ENCODE peak calls at places on chromosomes 16 and 17, in nine cellular contexts. R is heart left ventricle; A is GM13976; V is fibroblast of the aortic adventitia; L is hepatocyte; W is SK-N-SH; S is kidney epithelial cell; G is AG04450; C is CD8-positive, alpha-beta T cell. B is an unnamed sample.

GRCh38 chr16:70481929-70482536 is 27.6 kb downstream of the FCSK start:
- DNase-seq in G (no peak), A (no peak), L (no peak), V (peak), W (no peak), C (no peak), S (no peak), R (peak), B (no peak)

GRCh38 chr16:4402439-4403132 is 13.8 kb downstream of the CORO7 start:
- DNase-seq in G (peak), S (no peak), W (peak), V (peak), A (peak), L (peak), R (peak), C (peak), B (no peak)

GRCh38 chr16:2490190-2491105 is 15.5 kb downstream of the TBC1D24 start:
- DNase-seq in G (no peak), V (no peak), R (peak), L (no peak), A (no peak), C (no peak), S (no peak), W (no peak), B (no peak)

GRCh38 chr17:28702752-28703150 is 8.9 kb downstream of the PROCA1 start:
- DNase-seq in C (no peak), G (no peak), A (no peak), W (no peak), V (no peak), S (no peak), L (no peak), R (no peak), B (no peak)

GRCh38 chr17:17097763-17098345 is 55.6 kb downstream of the MPRIP start:
- DNase-seq in A (no peak), V (no peak), W (no peak), L (no peak), S (no peak), R (no peak), G (no peak), C (no peak), B (no peak)

GRCh38 chr16:46658925-46659324 is 30.1 kb downstream of the VPS35 start:
- DNase-seq in R (no peak), L (no peak), S (no peak), A (peak), V (no peak), C (no peak), W (no peak), G (no peak), B (no peak)

GRCh38 chr16:79628501-79628975 is 28.0 kb upstream of the MAF start:
- DNase-seq in R (no peak), G (peak), S (peak), V (no peak), L (no peak), W (no peak), A (peak), C (peak), B (no peak)

GRCh38 chr17:61837175-61838051 is 25.9 kb downstream of the BRIP1 start:
- DNase-seq in S (peak), W (peak), G (peak), V (peak), L (peak), C (peak), R (no peak), A (peak), B (peak)

GRCh38 chr17:35984140-35984539 is 2.4 kb downstream of the CCL14 start:
- DNase-seq in A (no peak), G (no peak), R (no peak), S (no peak), W (no peak), C (no peak), L (no peak), V (no peak), B (no peak)

GRCh38 chr17:22138861-22139469 is 446.6 kb downstream of the KCNJ18 start:
- DNase-seq in W (no peak), R (no peak), G (no peak), S (no peak), C (no peak), L (no peak), V (no peak), A (no peak), B (no peak)

GRCh38 chr16:162271-162991 is 3.3 kb upstream of the HBM start:
- DNase-seq in G (no peak), W (no peak), C (no peak), L (no peak), A (no peak), S (no peak), R (no peak), V (no peak), B (no peak)

GRCh38 chr16:30005341-30006094 is 5.3 kb downstream of the DOC2A start:
- DNase-seq in S (no peak), W (peak), G (no peak), R (peak), A (peak), L (peak), C (peak), V (peak), B (peak)

GRCh38 chr16:74372369-74372768 is 3.7 kb upstream of the NPIPB15 start:
- DNase-seq in L (no peak), R (no peak), V (no peak), G (no peak), C (no peak), S (no peak), W (peak), A (peak), B (no peak)

GRCh38 chr17:47218896-47219430 is 9.8 kb downstream of the MYL4 start:
- DNase-seq in A (no peak), G (no peak), R (no peak), L (no peak), V (no peak), C (no peak), S (no peak), W (peak), B (no peak)

GRCh38 chr16:85309656-85310587 is 197.7 kb upstream of the CIBAR2 start:
- DNase-seq in C (peak), L (no peak), S (no peak), W (peak), A (no peak), V (no peak), R (peak), G (no peak), B (no peak)

GRCh38 chr17:72116692-72117469 is 3.9 kb upstream of the SOX9 start:
- DNase-seq in C (no peak), W (no peak), G (no peak), V (no peak), L (peak), S (no peak), A (peak), R (no peak), B (no peak)

GRCh38 chr16:81583893-81584705 is 139.5 kb downstream of the CMIP start:
- DNase-seq in W (no peak), L (no peak), R (no peak), C (no peak), A (no peak), S (no peak), G (peak), V (peak), B (no peak)

DNA sequence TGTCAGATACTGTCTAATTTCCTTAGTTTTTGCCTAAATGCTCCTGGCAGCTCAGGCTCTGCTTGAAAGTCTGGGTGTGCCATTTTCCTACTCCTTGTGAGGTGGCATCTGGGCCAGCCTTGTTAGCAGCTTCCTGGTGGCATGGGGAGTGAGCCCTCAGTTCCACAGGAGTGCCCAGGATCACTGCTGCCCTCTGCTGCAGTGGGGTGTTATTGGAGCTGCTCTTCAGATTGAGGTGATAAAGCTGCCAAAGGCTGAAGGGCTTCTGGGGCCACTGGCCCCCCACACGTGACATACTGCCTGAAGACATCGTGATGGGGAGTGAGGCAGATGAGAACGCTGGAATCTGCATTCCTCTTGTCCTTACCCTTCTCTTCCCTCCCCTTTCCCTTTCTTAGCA is 27.4 kb downstream of the CEP95 start:
- DNase-seq in G (no peak), S (no peak), V (no peak), A (no peak), W (no peak), C (no peak), L (no peak), R (no peak), B (no peak)
- TF ChIP-seq CTCF in G (peak), S (peak), V (peak), A (no peak), W (peak), C (no peak), L (peak), R (no peak), B (peak)

GRCh38 chr17:66676421-66676820 is 158.5 kb upstream of the CACNG5 start:
- DNase-seq in A (no peak), R (no peak), G (no peak), S (no peak), V (no peak), C (no peak), W (no peak), L (peak), B (no peak)
- TF ChIP-seq CTCF in A (no peak), R (no peak), G (no peak), S (no peak), V (no peak), C (no peak), W (no peak), L (no peak), B (no peak)

GRCh38 chr17:1532836-1533602 is 16.6 kb upstream of the INPP5K start:
- DNase-seq in G (no peak), V (no peak), L (no peak), C (peak), W (peak), S (no peak), R (no peak), A (peak), B (no peak)
- TF ChIP-seq CTCF in G (peak), V (no peak), L (no peak), C (peak), W (peak), S (peak), R (peak), A (no peak), B (peak)

GRCh38 chr17:39835038-39835786 is 28.9 kb downstream of the IKZF3 start:
- DNase-seq in G (no peak), S (no peak), L (no peak), V (no peak), R (no peak), C (no peak), W (no peak), A (no peak), B (no peak)
- TF ChIP-seq CTCF in G (no peak), S (no peak), L (no peak), V (no peak), R (no peak), C (no peak), W (no peak), A (no peak), B (no peak)

GRCh38 chr17:9760336-9760735 is 31.1 kb downstream of the DHRS7C start:
- DNase-seq in S (no peak), R (no peak), C (no peak), V (no peak), W (no peak), G (no peak), A (no peak), L (no peak), B (no peak)

GRCh38 chr17:9750488-9750887 is 40.9 kb downstream of the DHRS7C start:
- DNase-seq in C (no peak), V (no peak), G (no peak), R (no peak), A (no peak), S (no peak), W (no peak), L (no peak), B (no peak)

DNA sequence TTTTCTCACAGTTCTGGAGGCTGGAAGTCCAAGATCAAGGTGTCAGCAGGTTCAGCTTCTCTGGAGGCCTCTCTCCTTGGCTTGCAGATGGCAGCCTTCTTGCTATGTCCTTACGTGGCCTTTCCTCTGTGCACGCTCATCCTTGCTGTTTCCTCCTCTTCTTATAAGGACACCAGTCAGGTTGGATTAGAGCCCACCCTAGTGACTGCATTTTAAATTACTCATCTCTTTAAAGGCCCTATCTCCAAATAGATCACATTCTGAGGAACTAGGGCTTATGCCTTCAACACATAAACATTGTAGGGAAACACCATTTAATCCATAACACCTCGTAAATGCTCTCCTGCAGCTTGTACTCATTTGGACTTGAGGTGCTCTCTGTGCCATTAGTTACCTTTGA is 36.3 kb downstream of the DHRS7C start:
- DNase-seq in W (no peak), A (no peak), V (no peak), L (no peak), R (no peak), G (no peak), C (no peak), S (no peak), B (no peak)
- TF ChIP-seq CTCF in W (no peak), A (no peak), V (no peak), L (no peak), R (no peak), G (no peak), C (no peak), S (no peak), B (no peak)

GRCh38 chr16:12898556-12898955 is 2.8 kb upstream of the SHISA9 start:
- DNase-seq in G (no peak), V (no peak), W (no peak), L (peak), R (no peak), A (no peak), S (no peak), C (no peak), B (no peak)
- TF ChIP-seq CTCF in G (no peak), V (no peak), W (no peak), L (peak), R (no peak), A (peak), S (no peak), C (no peak), B (no peak)

GRCh38 chr17:5680766-5681165 is 96.5 kb upstream of the NLRP1 start:
- DNase-seq in C (no peak), V (no peak), R (no peak), A (no peak), L (no peak), G (no peak), S (no peak), W (no peak), B (no peak)

GRCh38 chr17:5686246-5686645 is 101.9 kb upstream of the NLRP1 start:
- DNase-seq in L (no peak), R (no peak), G (no peak), W (no peak), C (no peak), A (no peak), S (no peak), V (no peak), B (no peak)

GRCh38 chr17:5678171-5678570 is 93.9 kb upstream of the NLRP1 start:
- DNase-seq in W (no peak), C (no peak), L (no peak), S (no peak), A (no peak), G (no peak), R (no peak), V (no peak), B (no peak)

GRCh38 chr17:5683241-5683640 is 98.9 kb upstream of the NLRP1 start:
- DNase-seq in R (no peak), W (no peak), S (no peak), L (no peak), V (no peak), A (no peak), C (no peak), G (no peak), B (no peak)
- TF ChIP-seq CTCF in R (no peak), W (no peak), S (no peak), L (no peak), V (no peak), A (no peak), C (no peak), G (no peak), B (no peak)

B was measured in AG09319.